ENCODE peak calls at places on chromosome 3, in nine cellular contexts. One of them, this sample, is unnamed.

GRCh38 chr3:43378066-43378935 is 92.0 kb downstream of the SNRK start:
- DNase-seq in globus pallidus: no peak
- DNase-seq in breast epithelium: no peak
- DNase-seq in NCI-H2171 treated with DMSO at 0.1 percent for 48 hours: peak; percentile 29
- DNase-seq in lower leg skin: no peak
- DNase-seq in T-helper 9 cell: peak; percentile 62
- DNase-seq in NCI-H1092 treated with DMSO at 0.1 percent for 48 hours: peak; percentile 7
- DNase-seq in hypothalamus: no peak
- DNase-seq in CD4-positive, alpha-beta memory T cell: peak; percentile 73
- DNase-seq in this sample: no peak

GRCh38 chr3:146091397-146091796 is 69.6 kb downstream of the PLOD2 start:
- DNase-seq in globus pallidus: no peak
- DNase-seq in breast epithelium: no peak
- DNase-seq in NCI-H2171 treated with DMSO at 0.1 percent for 48 hours: no peak
- DNase-seq in lower leg skin: no peak
- DNase-seq in T-helper 9 cell: no peak
- DNase-seq in NCI-H1092 treated with DMSO at 0.1 percent for 48 hours: no peak
- DNase-seq in hypothalamus: no peak
- DNase-seq in CD4-positive, alpha-beta memory T cell: no peak
- DNase-seq in this sample: no peak

GRCh38 chr3:98966862-98967554 is 65.5 kb upstream of the DCBLD2 start:
- DNase-seq in globus pallidus: no peak
- DNase-seq in breast epithelium: no peak
- DNase-seq in NCI-H2171 treated with DMSO at 0.1 percent for 48 hours: no peak
- DNase-seq in lower leg skin: no peak
- DNase-seq in T-helper 9 cell: no peak
- DNase-seq in NCI-H1092 treated with DMSO at 0.1 percent for 48 hours: no peak
- DNase-seq in hypothalamus: no peak
- DNase-seq in CD4-positive, alpha-beta memory T cell: no peak
- DNase-seq in this sample: no peak

GRCh38 chr3:50423543-50423942 is 64.2 kb upstream of the TMEM115 start:
- DNase-seq in globus pallidus: peak; percentile 40
- DNase-seq in breast epithelium: no peak
- DNase-seq in NCI-H2171 treated with DMSO at 0.1 percent for 48 hours: no peak
- DNase-seq in lower leg skin: no peak
- DNase-seq in T-helper 9 cell: no peak
- DNase-seq in NCI-H1092 treated with DMSO at 0.1 percent for 48 hours: peak; percentile 88
- DNase-seq in hypothalamus: no peak
- DNase-seq in CD4-positive, alpha-beta memory T cell: no peak
- DNase-seq in this sample: no peak

GRCh38 chr3:13123266-13123665 is 50.0 kb upstream of the IQSEC1 start:
- DNase-seq in globus pallidus: no peak
- DNase-seq in breast epithelium: no peak
- DNase-seq in NCI-H2171 treated with DMSO at 0.1 percent for 48 hours: no peak
- DNase-seq in lower leg skin: no peak
- DNase-seq in T-helper 9 cell: no peak
- DNase-seq in NCI-H1092 treated with DMSO at 0.1 percent for 48 hours: no peak
- DNase-seq in hypothalamus: no peak
- DNase-seq in CD4-positive, alpha-beta memory T cell: no peak
- DNase-seq in this sample: no peak

GRCh38 chr3:4935347-4935746 is 43.9 kb upstream of the BHLHE40 start:
- DNase-seq in globus pallidus: no peak
- DNase-seq in breast epithelium: no peak
- DNase-seq in NCI-H2171 treated with DMSO at 0.1 percent for 48 hours: no peak
- DNase-seq in lower leg skin: no peak
- DNase-seq in T-helper 9 cell: no peak
- DNase-seq in NCI-H1092 treated with DMSO at 0.1 percent for 48 hours: no peak
- DNase-seq in hypothalamus: no peak
- DNase-seq in CD4-positive, alpha-beta memory T cell: no peak
- DNase-seq in this sample: no peak

GRCh38 chr3:42535981-42536784 is 33.7 kb downstream of the VIPR1 start:
- DNase-seq in globus pallidus: no peak
- DNase-seq in breast epithelium: no peak
- DNase-seq in NCI-H2171 treated with DMSO at 0.1 percent for 48 hours: no peak
- DNase-seq in lower leg skin: no peak
- DNase-seq in T-helper 9 cell: peak; percentile 23
- DNase-seq in NCI-H1092 treated with DMSO at 0.1 percent for 48 hours: no peak
- DNase-seq in hypothalamus: no peak
- DNase-seq in CD4-positive, alpha-beta memory T cell: peak; percentile 44
- DNase-seq in this sample: no peak

GRCh38 chr3:94716326-94717018 is 653.6 kb downstream of the NSUN3 start:
- DNase-seq in globus pallidus: no peak
- DNase-seq in breast epithelium: no peak
- DNase-seq in NCI-H2171 treated with DMSO at 0.1 percent for 48 hours: no peak
- DNase-seq in lower leg skin: no peak
- DNase-seq in T-helper 9 cell: no peak
- DNase-seq in NCI-H1092 treated with DMSO at 0.1 percent for 48 hours: no peak
- DNase-seq in hypothalamus: no peak
- DNase-seq in CD4-positive, alpha-beta memory T cell: no peak
- DNase-seq in this sample: no peak

GRCh38 chr3:46420931-46421330 is 13.9 kb downstream of the CCRL2 start:
- DNase-seq in globus pallidus: no peak
- DNase-seq in breast epithelium: no peak
- DNase-seq in NCI-H2171 treated with DMSO at 0.1 percent for 48 hours: no peak
- DNase-seq in lower leg skin: no peak
- DNase-seq in T-helper 9 cell: no peak
- DNase-seq in NCI-H1092 treated with DMSO at 0.1 percent for 48 hours: no peak
- DNase-seq in hypothalamus: no peak
- DNase-seq in CD4-positive, alpha-beta memory T cell: no peak
- DNase-seq in this sample: no peak

GRCh38 chr3:123096701-123097100 is 29.9 kb downstream of the PDIA5 start:
- DNase-seq in globus pallidus: peak; percentile 68
- DNase-seq in breast epithelium: no peak
- DNase-seq in NCI-H2171 treated with DMSO at 0.1 percent for 48 hours: peak; percentile 18
- DNase-seq in lower leg skin: no peak
- DNase-seq in T-helper 9 cell: no peak
- DNase-seq in NCI-H1092 treated with DMSO at 0.1 percent for 48 hours: peak; percentile 41
- DNase-seq in hypothalamus: no peak
- DNase-seq in CD4-positive, alpha-beta memory T cell: no peak
- DNase-seq in this sample: no peak

GRCh38 chr3:189103208-189103607 is 68.6 kb upstream of the TPRG1 start:
- DNase-seq in globus pallidus: no peak
- DNase-seq in breast epithelium: no peak
- DNase-seq in NCI-H2171 treated with DMSO at 0.1 percent for 48 hours: no peak
- DNase-seq in lower leg skin: no peak
- DNase-seq in T-helper 9 cell: no peak
- DNase-seq in NCI-H1092 treated with DMSO at 0.1 percent for 48 hours: no peak
- DNase-seq in hypothalamus: no peak
- DNase-seq in CD4-positive, alpha-beta memory T cell: no peak
- DNase-seq in this sample: no peak

GRCh38 chr3:123365450-123366143 is 83.3 kb downstream of the ADCY5 start:
- DNase-seq in globus pallidus: peak; percentile 36
- DNase-seq in breast epithelium: no peak
- DNase-seq in NCI-H2171 treated with DMSO at 0.1 percent for 48 hours: peak; percentile 8
- DNase-seq in lower leg skin: no peak
- DNase-seq in T-helper 9 cell: no peak
- DNase-seq in NCI-H1092 treated with DMSO at 0.1 percent for 48 hours: no peak
- DNase-seq in hypothalamus: no peak
- DNase-seq in CD4-positive, alpha-beta memory T cell: no peak
- DNase-seq in this sample: no peak

GRCh38 chr3:40116478-40117162 is 192.9 kb upstream of the EIF1B start:
- DNase-seq in globus pallidus: no peak
- DNase-seq in breast epithelium: no peak
- DNase-seq in NCI-H2171 treated with DMSO at 0.1 percent for 48 hours: no peak
- DNase-seq in lower leg skin: no peak
- DNase-seq in T-helper 9 cell: no peak
- DNase-seq in NCI-H1092 treated with DMSO at 0.1 percent for 48 hours: no peak
- DNase-seq in hypothalamus: no peak
- DNase-seq in CD4-positive, alpha-beta memory T cell: no peak
- DNase-seq in this sample: no peak

GRCh38 chr3:190258634-190259033 is 63.6 kb downstream of the CLDN1 start:
- DNase-seq in globus pallidus: peak; percentile 40
- DNase-seq in breast epithelium: no peak
- DNase-seq in NCI-H2171 treated with DMSO at 0.1 percent for 48 hours: no peak
- DNase-seq in lower leg skin: no peak
- DNase-seq in T-helper 9 cell: no peak
- DNase-seq in NCI-H1092 treated with DMSO at 0.1 percent for 48 hours: no peak
- DNase-seq in hypothalamus: no peak
- DNase-seq in CD4-positive, alpha-beta memory T cell: no peak
- DNase-seq in this sample: no peak

GRCh38 chr3:126883241-126883640 is 99.7 kb upstream of the PLXNA1 start:
- DNase-seq in globus pallidus: no peak
- DNase-seq in breast epithelium: peak; percentile 31
- DNase-seq in NCI-H2171 treated with DMSO at 0.1 percent for 48 hours: no peak
- DNase-seq in lower leg skin: no peak
- DNase-seq in T-helper 9 cell: no peak
- DNase-seq in NCI-H1092 treated with DMSO at 0.1 percent for 48 hours: no peak
- DNase-seq in hypothalamus: no peak
- DNase-seq in CD4-positive, alpha-beta memory T cell: no peak
- DNase-seq in this sample: no peak

GRCh38 chr3:127375151-127375937 is 87.5 kb upstream of the PRR20G start:
- DNase-seq in globus pallidus: no peak
- DNase-seq in breast epithelium: no peak
- DNase-seq in NCI-H2171 treated with DMSO at 0.1 percent for 48 hours: peak; percentile 24
- DNase-seq in lower leg skin: peak; percentile 65
- DNase-seq in T-helper 9 cell: no peak
- DNase-seq in NCI-H1092 treated with DMSO at 0.1 percent for 48 hours: no peak
- DNase-seq in hypothalamus: no peak
- DNase-seq in CD4-positive, alpha-beta memory T cell: no peak
- DNase-seq in this sample: no peak

GRCh38 chr3:170117134-170117533 is 64.4 kb downstream of the PHC3 start:
- DNase-seq in globus pallidus: no peak
- DNase-seq in breast epithelium: no peak
- DNase-seq in NCI-H2171 treated with DMSO at 0.1 percent for 48 hours: no peak
- DNase-seq in lower leg skin: no peak
- DNase-seq in T-helper 9 cell: no peak
- DNase-seq in NCI-H1092 treated with DMSO at 0.1 percent for 48 hours: no peak
- DNase-seq in hypothalamus: no peak
- DNase-seq in CD4-positive, alpha-beta memory T cell: no peak
- DNase-seq in this sample: no peak

GRCh38 chr3:111070772-111071256 is 802 bp upstream of the NECTIN3 start:
- DNase-seq in globus pallidus: no peak
- DNase-seq in breast epithelium: no peak
- DNase-seq in NCI-H2171 treated with DMSO at 0.1 percent for 48 hours: peak; percentile 24
- DNase-seq in lower leg skin: no peak
- DNase-seq in T-helper 9 cell: peak; percentile 4
- DNase-seq in NCI-H1092 treated with DMSO at 0.1 percent for 48 hours: no peak
- DNase-seq in hypothalamus: peak; percentile 59
- DNase-seq in CD4-positive, alpha-beta memory T cell: peak; percentile 43
- DNase-seq in this sample: no peak

GRCh38 chr3:197564097-197564843 is 8.5 kb upstream of the BDH1 start:
- DNase-seq in globus pallidus: no peak
- DNase-seq in breast epithelium: no peak
- DNase-seq in NCI-H2171 treated with DMSO at 0.1 percent for 48 hours: peak; percentile 16
- DNase-seq in lower leg skin: no peak
- DNase-seq in T-helper 9 cell: no peak
- DNase-seq in NCI-H1092 treated with DMSO at 0.1 percent for 48 hours: no peak
- DNase-seq in hypothalamus: no peak
- DNase-seq in CD4-positive, alpha-beta memory T cell: no peak
- DNase-seq in this sample: no peak

GRCh38 chr3:134544306-134544705 is 58.4 kb downstream of the CEP63 start:
- DNase-seq in globus pallidus: no peak
- DNase-seq in breast epithelium: no peak
- DNase-seq in NCI-H2171 treated with DMSO at 0.1 percent for 48 hours: no peak
- DNase-seq in lower leg skin: no peak
- DNase-seq in T-helper 9 cell: no peak
- DNase-seq in NCI-H1092 treated with DMSO at 0.1 percent for 48 hours: no peak
- DNase-seq in hypothalamus: no peak
- DNase-seq in CD4-positive, alpha-beta memory T cell: no peak
- DNase-seq in this sample: no peak

GRCh38 chr3:134597390-134597975 is 53.3 kb downstream of the KY start:
- DNase-seq in globus pallidus: no peak
- DNase-seq in breast epithelium: no peak
- DNase-seq in NCI-H2171 treated with DMSO at 0.1 percent for 48 hours: no peak
- DNase-seq in lower leg skin: no peak
- DNase-seq in T-helper 9 cell: no peak
- DNase-seq in NCI-H1092 treated with DMSO at 0.1 percent for 48 hours: no peak
- DNase-seq in hypothalamus: no peak
- DNase-seq in CD4-positive, alpha-beta memory T cell: no peak
- DNase-seq in this sample: no peak

GRCh38 chr3:25396251-25396650 is 31.8 kb upstream of the RARB start:
- DNase-seq in globus pallidus: no peak
- DNase-seq in breast epithelium: no peak
- DNase-seq in NCI-H2171 treated with DMSO at 0.1 percent for 48 hours: no peak
- DNase-seq in lower leg skin: no peak
- DNase-seq in T-helper 9 cell: no peak
- DNase-seq in NCI-H1092 treated with DMSO at 0.1 percent for 48 hours: no peak
- DNase-seq in hypothalamus: no peak
- DNase-seq in CD4-positive, alpha-beta memory T cell: no peak
- DNase-seq in this sample: no peak

GRCh38 chr3:53921296-53921695 is 29.6 kb upstream of the SELENOK start:
- DNase-seq in globus pallidus: no peak
- DNase-seq in breast epithelium: no peak
- DNase-seq in NCI-H2171 treated with DMSO at 0.1 percent for 48 hours: no peak
- DNase-seq in lower leg skin: no peak
- DNase-seq in T-helper 9 cell: no peak
- DNase-seq in NCI-H1092 treated with DMSO at 0.1 percent for 48 hours: no peak
- DNase-seq in hypothalamus: no peak
- DNase-seq in CD4-positive, alpha-beta memory T cell: peak; percentile 14
- DNase-seq in this sample: no peak

GRCh38 chr3:99843590-99844260 is 26.1 kb downstream of the CMSS1 start:
- DNase-seq in globus pallidus: no peak
- DNase-seq in breast epithelium: no peak
- DNase-seq in NCI-H2171 treated with DMSO at 0.1 percent for 48 hours: no peak
- DNase-seq in lower leg skin: no peak
- DNase-seq in T-helper 9 cell: no peak
- DNase-seq in NCI-H1092 treated with DMSO at 0.1 percent for 48 hours: peak; percentile 69
- DNase-seq in hypothalamus: no peak
- DNase-seq in CD4-positive, alpha-beta memory T cell: no peak
- DNase-seq in this sample: no peak

GRCh38 chr3:144351968-144352367 is 380.3 kb downstream of the DIPK2A start:
- DNase-seq in globus pallidus: no peak
- DNase-seq in breast epithelium: no peak
- DNase-seq in NCI-H2171 treated with DMSO at 0.1 percent for 48 hours: no peak
- DNase-seq in lower leg skin: no peak
- DNase-seq in T-helper 9 cell: no peak
- DNase-seq in NCI-H1092 treated with DMSO at 0.1 percent for 48 hours: no peak
- DNase-seq in hypothalamus: no peak
- DNase-seq in CD4-positive, alpha-beta memory T cell: no peak
- DNase-seq in this sample: no peak

GRCh38 chr3:163707659-163708058 is 1370.6 kb downstream of the SI start:
- DNase-seq in globus pallidus: no peak
- DNase-seq in breast epithelium: no peak
- DNase-seq in NCI-H2171 treated with DMSO at 0.1 percent for 48 hours: no peak
- DNase-seq in lower leg skin: no peak
- DNase-seq in T-helper 9 cell: no peak
- DNase-seq in NCI-H1092 treated with DMSO at 0.1 percent for 48 hours: no peak
- DNase-seq in hypothalamus: no peak
- DNase-seq in CD4-positive, alpha-beta memory T cell: no peak
- DNase-seq in this sample: no peak

GRCh38 chr3:56133423-56133822 is 334.8 kb downstream of the ERC2 start:
- DNase-seq in globus pallidus: no peak
- DNase-seq in breast epithelium: no peak
- DNase-seq in NCI-H2171 treated with DMSO at 0.1 percent for 48 hours: no peak
- DNase-seq in lower leg skin: no peak
- DNase-seq in T-helper 9 cell: no peak
- DNase-seq in NCI-H1092 treated with DMSO at 0.1 percent for 48 hours: no peak
- DNase-seq in hypothalamus: no peak
- DNase-seq in CD4-positive, alpha-beta memory T cell: no peak
- DNase-seq in this sample: no peak

GRCh38 chr3:45597581-45597980 is 3.0 kb downstream of the LIMD1 start:
- DNase-seq in globus pallidus: no peak
- DNase-seq in breast epithelium: no peak
- DNase-seq in NCI-H2171 treated with DMSO at 0.1 percent for 48 hours: no peak
- DNase-seq in lower leg skin: peak; percentile 66
- DNase-seq in T-helper 9 cell: no peak
- DNase-seq in NCI-H1092 treated with DMSO at 0.1 percent for 48 hours: no peak
- DNase-seq in hypothalamus: no peak
- DNase-seq in CD4-positive, alpha-beta memory T cell: no peak
- DNase-seq in this sample: no peak

GRCh38 chr3:9730747-9731205 is 759 bp upstream of the BRPF1 start:
- DNase-seq in globus pallidus: no peak
- DNase-seq in breast epithelium: no peak
- DNase-seq in NCI-H2171 treated with DMSO at 0.1 percent for 48 hours: no peak
- DNase-seq in lower leg skin: no peak
- DNase-seq in T-helper 9 cell: no peak
- DNase-seq in NCI-H1092 treated with DMSO at 0.1 percent for 48 hours: no peak
- DNase-seq in hypothalamus: no peak
- DNase-seq in CD4-positive, alpha-beta memory T cell: no peak
- DNase-seq in this sample: no peak

GRCh38 chr3:111739241-111739952 is 119.7 kb upstream of the PHLDB2 start:
- DNase-seq in globus pallidus: no peak
- DNase-seq in breast epithelium: no peak
- DNase-seq in NCI-H2171 treated with DMSO at 0.1 percent for 48 hours: no peak
- DNase-seq in lower leg skin: no peak
- DNase-seq in T-helper 9 cell: no peak
- DNase-seq in NCI-H1092 treated with DMSO at 0.1 percent for 48 hours: no peak
- DNase-seq in hypothalamus: no peak
- DNase-seq in CD4-positive, alpha-beta memory T cell: no peak
- DNase-seq in this sample: no peak

GRCh38 chr3:112492124-112492523 is 7.1 kb downstream of the BTLA start:
- DNase-seq in globus pallidus: no peak
- DNase-seq in breast epithelium: no peak
- DNase-seq in NCI-H2171 treated with DMSO at 0.1 percent for 48 hours: no peak
- DNase-seq in lower leg skin: no peak
- DNase-seq in T-helper 9 cell: no peak
- DNase-seq in NCI-H1092 treated with DMSO at 0.1 percent for 48 hours: no peak
- DNase-seq in hypothalamus: no peak
- DNase-seq in CD4-positive, alpha-beta memory T cell: no peak
- DNase-seq in this sample: no peak